ENCODE peak calls at places on chromosomes 12 and 14, in five cellular contexts. V is A549, X is SK-MEL-5, H is fibroblast of the conjunctiva, C is left lung. B is an unnamed sample.

GRCh38 chr12:119780786-119781434 is 96.2 kb downstream of the CIT start:
- DNase-seq in X (peak), C (no peak), V (peak), H (peak), B (peak)

GRCh38 chr14:64774272-64774671 is 70.0 kb downstream of the PLEKHG3 start:
- DNase-seq in C (no peak), X (no peak), H (no peak), V (no peak), B (no peak)

GRCh38 chr12:1544991-1545700 is 49.2 kb downstream of the FBXL14 start:
- DNase-seq in C (no peak), X (peak), H (no peak), V (peak), B (peak)

GRCh38 chr12:133129368-133130037 is 571 bp downstream of the ZNF891 start:
- DNase-seq in C (peak), H (no peak), V (no peak), X (peak), B (no peak)

GRCh38 chr12:126483145-126484068 is 1418.2 kb downstream of the AACS start:
- DNase-seq in V (no peak), X (no peak), C (no peak), H (peak), B (no peak)

GRCh38 chr12:49069507-49070346 is at the start of gene RHEBL1:
- DNase-seq in H (peak), V (peak), X (peak), C (peak), B (peak)

GRCh38 chr14:94120667-94121335 is 8.6 kb downstream of the IFI27L2 start:
- DNase-seq in C (no peak), X (peak), V (no peak), H (no peak), B (no peak)

GRCh38 chr14:104975481-104976197 is 2.5 kb downstream of the AHNAK2 start:
- DNase-seq in H (no peak), V (peak), C (peak), X (peak), B (no peak)

GRCh38 chr14:64147126-64147790 is 146.9 kb downstream of the ESR2 start:
- DNase-seq in X (no peak), V (no peak), H (no peak), C (no peak), B (no peak)

GRCh38 chr12:70243510-70244331 is 488 bp downstream of the CNOT2 start:
- DNase-seq in X (peak), C (peak), H (peak), V (peak), B (peak)